ENCODE peak calls at places on chromosomes 2 and 18, in four cellular contexts. L, V, Q and U are unnamed samples. For H3K4me1, the result is how much of the 10 kb centered on the place peaks cover.

GRCh38 chr2:39625927-39626270 is 39.8 kb upstream of the TMEM178A start:
- DNase-seq in L (no peak), Q (no peak), V (no peak), U (no peak)

GRCh38 chr2:88265352-88265960 is 95.3 kb downstream of the THNSL2 start:
- DNase-seq in Q (peak), L (no peak), V (peak), U (peak)

GRCh38 chr2:20599861-20600461 is 50.9 kb downstream of the HS1BP3 start:
- DNase-seq in L (no peak), Q (peak), V (no peak), U (no peak)

GRCh38 chr2:128551435-128551834 is 232.8 kb upstream of the HS6ST1 start:
- DNase-seq in V (no peak), Q (no peak), L (no peak), U (no peak)

GRCh38 chr18:69402219-69402989 is 1.7 kb downstream of the DOK6 start:
- DNase-seq in Q (no peak), V (peak), L (no peak), U (no peak)

GRCh38 chr2:234451852-234452625 is 44.8 kb downstream of the ARL4C start:
- DNase-seq in Q (no peak), L (no peak), V (no peak), U (no peak)

GRCh38 chr2:59660262-59660661 is 893.2 kb downstream of the BCL11A start:
- DNase-seq in Q (no peak), V (no peak), L (no peak), U (no peak)

GRCh38 chr2:215921884-215922283 is 91.5 kb downstream of the MREG start:
- DNase-seq in L (no peak), V (no peak), Q (peak), U (peak)

GRCh38 chr2:8803658-8804379 is 33.6 kb downstream of the KIDINS220 start:
- DNase-seq in Q (peak), L (no peak), V (no peak), U (peak)

GRCh38 chr2:3377279-3377611 is 373 bp downstream of the EIPR1 start:
- DNase-seq in L (no peak), V (no peak), Q (no peak), U (no peak)

GRCh38 chr2:127563458-127564428 is 28.3 kb downstream of the MYO7B start:
- DNase-seq in L (no peak), Q (no peak), V (no peak), U (no peak)

GRCh38 chr2:133970641-133971040 is 283.2 kb upstream of the MGAT5 start:
- DNase-seq in V (no peak), L (no peak), Q (no peak), U (no peak)

DNA sequence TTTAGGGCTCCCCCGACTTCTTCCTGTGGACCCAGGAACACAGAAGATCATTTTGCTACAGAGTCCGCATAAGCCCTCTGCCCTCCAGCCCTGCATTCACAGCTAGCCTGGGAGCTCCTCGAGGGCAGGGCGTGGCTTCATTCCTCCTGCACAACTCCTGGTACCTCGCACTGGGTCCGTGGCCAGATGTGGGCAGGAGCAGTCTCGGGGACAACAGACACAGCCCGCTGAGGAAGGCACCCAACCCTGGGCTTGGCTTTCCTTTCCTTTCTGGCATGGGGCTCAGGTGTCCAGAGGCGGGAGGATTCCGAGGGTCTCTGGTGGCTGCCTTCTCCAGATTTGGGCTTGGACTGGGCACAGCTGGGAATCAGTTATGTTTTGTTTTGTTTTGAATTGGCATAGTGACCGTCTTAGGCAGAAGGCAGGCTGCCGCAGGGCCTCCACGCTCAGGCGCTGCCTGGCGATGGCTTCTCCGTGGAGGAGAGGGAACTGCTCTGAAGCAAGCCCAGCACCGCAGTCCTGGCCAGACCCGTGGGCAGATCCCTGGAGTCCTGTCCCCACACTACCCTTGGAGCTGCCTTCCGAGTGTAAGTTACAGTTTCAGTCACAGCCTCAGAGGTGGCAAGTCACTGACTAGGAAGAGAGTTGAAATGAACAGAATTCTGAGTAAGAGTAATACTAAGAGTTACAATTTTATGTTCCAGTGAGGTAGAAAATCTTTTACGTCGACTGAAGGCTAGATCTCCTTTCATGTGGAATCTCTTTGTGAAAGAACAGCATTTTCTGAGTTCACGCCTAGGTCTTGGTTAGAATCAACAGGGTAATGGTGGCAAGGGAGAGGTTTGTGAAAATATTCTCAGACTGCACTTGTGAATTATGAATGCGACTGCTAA is 47.9 kb downstream of the LDLRAD4 start:
- DNase-seq in V (no peak), Q (no peak), L (peak), U (no peak)
- H3K4me3 ChIP-seq in V (no peak), Q (no peak), L (no peak), U (no peak)

GRCh38 chr2:32356735-32357544 is at the start of gene BIRC6:
- DNase-seq in Q (peak), L (peak), V (peak), U (peak)

GRCh38 chr2:32360416-32360815 is 3.6 kb downstream of the BIRC6 start:
- DNase-seq in V (no peak), Q (no peak), L (no peak), U (no peak)

GRCh38 chr2:32363588-32363987 is 6.8 kb downstream of the BIRC6 start:
- DNase-seq in L (no peak), Q (no peak), V (no peak), U (no peak)

GRCh38 chr2:32355976-32356734 is 668 bp upstream of the BIRC6 start:
- DNase-seq in L (no peak), V (no peak), Q (no peak), U (no peak)

DNA sequence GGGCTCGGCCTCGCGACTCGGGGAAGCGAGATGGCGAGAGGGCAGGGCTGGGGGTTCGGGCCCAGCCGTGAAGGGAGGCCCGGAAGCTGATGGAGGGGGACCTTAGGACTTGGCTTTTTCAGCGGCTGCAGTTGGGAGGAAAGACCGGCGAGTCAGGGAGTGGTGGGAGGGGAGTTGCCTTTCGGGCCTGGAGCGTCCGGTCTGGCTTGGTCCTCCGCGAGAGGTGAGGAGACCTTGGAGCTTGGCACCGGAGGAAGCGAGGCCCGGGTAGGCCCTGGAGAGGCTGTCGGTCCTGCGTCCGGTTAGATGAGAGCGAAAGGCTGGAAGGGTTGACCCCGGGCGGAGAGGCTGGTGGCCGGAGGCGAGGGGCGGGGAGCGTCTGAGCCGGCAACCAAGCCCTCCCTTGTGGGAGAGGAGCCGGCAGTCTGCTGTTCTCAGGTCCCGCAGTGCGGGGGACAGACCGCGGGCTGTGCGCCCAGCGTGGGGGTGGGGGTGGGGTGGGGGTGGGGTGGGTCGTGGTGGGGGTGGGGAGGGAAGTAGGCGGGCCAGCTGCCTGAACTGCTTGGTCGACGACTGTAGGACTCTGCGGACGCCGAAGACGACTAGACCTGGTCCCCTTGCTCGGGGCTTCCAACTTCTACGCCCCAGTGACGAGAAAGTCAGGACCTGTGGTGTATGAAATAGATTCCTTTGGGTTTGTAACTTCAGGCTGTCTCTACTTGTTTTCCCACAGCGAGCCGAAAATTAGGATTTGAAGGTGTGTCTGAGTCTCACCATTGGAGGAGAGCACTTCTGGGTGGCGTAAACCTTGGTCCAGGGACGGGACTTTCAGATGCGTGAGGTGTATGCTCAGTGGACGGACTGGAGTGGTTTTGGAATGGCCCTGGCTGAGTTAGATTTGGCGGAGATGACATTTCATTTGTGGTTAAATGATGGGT is 991 bp downstream of the BIRC6 start:
- DNase-seq in V (peak), Q (peak), L (peak), U (peak)
- TF ChIP-seq POLR2A in V (no peak), Q (no peak), L (no peak), U (no peak)

GRCh38 chr18:75213610-75214009 is 3.0 kb downstream of the TSHZ1 start:
- DNase-seq in L (no peak), Q (no peak), V (no peak), U (no peak)
- H3K4me1 ChIP-seq in L (half or more), Q (under half), V (under half), U (under half)

GRCh38 chr2:237673130-237673921 is 45.9 kb downstream of the LRRFIP1 start:
- DNase-seq in V (peak), Q (no peak), L (peak), U (peak)

GRCh38 chr2:237672731-237673129 is 45.3 kb downstream of the LRRFIP1 start:
- DNase-seq in L (no peak), V (no peak), Q (no peak), U (no peak)

GRCh38 chr2:237675326-237675725 is 47.9 kb downstream of the LRRFIP1 start:
- DNase-seq in L (no peak), V (no peak), Q (no peak), U (no peak)

GRCh38 chr2:237671466-237672173 is 44.2 kb downstream of the LRRFIP1 start:
- DNase-seq in L (no peak), Q (no peak), V (no peak), U (no peak)

DNA sequence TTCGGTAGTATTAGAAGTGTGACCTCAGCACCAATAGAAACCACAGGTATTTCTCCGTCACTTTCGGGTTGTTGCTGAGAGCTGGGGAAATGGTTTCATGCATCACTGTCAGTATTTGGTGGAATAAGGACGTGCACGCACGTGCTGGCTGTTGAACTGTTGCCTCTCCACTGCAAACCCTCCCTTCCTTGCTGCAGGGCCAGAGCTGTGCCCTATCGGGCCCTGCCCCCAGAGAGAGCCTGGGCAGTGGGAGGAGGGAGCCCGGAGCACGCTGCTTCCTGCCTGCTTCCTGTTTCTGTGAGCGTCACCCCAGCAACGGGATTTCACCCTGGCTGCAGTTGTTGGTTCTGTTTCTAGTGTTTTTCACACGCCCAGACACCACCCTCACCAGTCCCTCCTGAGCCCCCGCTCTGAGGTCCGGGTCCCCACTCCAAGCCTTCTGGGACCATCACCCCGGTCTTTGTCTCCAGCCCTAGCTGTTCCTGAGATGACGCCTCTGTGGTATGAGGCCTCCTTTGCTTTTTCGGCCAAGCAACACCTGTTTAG is 47.4 kb downstream of the LRRFIP1 start:
- DNase-seq in V (peak), Q (peak), L (peak), U (peak)
- H3K4me3 ChIP-seq in V (no peak), Q (no peak), L (peak), U (peak)

GRCh38 chr18:13217971-13218375 is 587 bp upstream of the LDLRAD4 start:
- DNase-seq in V (peak), L (no peak), Q (peak), U (peak)

GRCh38 chr18:13216092-13216582 is 2.4 kb upstream of the LDLRAD4 start:
- DNase-seq in Q (peak), L (peak), V (peak), U (peak)

GRCh38 chr18:13218376-13219011 is at the start of gene LDLRAD4:
- DNase-seq in L (peak), Q (peak), V (peak), U (peak)

GRCh38 chr18:13216732-13217465 is 1.7 kb upstream of the LDLRAD4 start:
- DNase-seq in Q (peak), V (peak), L (peak), U (no peak)

DNA sequence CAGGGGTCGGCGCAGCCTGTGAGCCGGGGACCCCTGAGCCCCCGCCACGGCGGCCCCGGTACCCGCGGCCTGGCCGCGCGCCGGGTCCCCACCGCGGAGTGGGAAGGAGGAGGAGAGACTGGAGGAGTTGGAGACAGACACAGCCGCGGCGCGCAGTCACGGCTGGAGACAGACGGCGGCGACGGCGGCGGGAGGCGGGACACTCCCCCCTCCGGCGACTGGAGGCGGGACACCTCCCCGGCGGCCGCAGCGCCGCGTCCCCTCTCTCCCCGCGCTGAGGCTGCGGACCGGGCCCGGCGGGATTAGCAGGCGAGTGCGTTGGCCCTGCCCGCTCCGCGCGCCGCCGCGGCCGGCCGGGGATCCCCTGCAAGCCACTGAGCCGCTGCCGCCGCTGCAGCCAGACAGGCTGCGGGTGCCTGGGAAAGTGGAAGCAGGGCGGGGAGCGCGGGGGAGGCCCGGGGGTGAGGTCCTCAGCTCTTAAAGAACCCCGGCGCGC is 1.0 kb upstream of the LDLRAD4 start:
- DNase-seq in V (peak), Q (peak), L (peak), U (peak)
- TF ChIP-seq POLR2A in V (no peak), Q (no peak), L (no peak), U (peak)

GRCh38 chr2:5975406-5975805 is 283.2 kb downstream of the SOX11 start:
- DNase-seq in V (no peak), L (no peak), Q (no peak), U (no peak)

GRCh38 chr2:5977477-5977876 is 285.3 kb downstream of the SOX11 start:
- DNase-seq in V (no peak), L (no peak), Q (no peak), U (no peak)

GRCh38 chr2:5976626-5977025 is 284.4 kb downstream of the SOX11 start:
- DNase-seq in L (no peak), V (no peak), Q (no peak), U (no peak)

GRCh38 chr2:5978352-5978751 is 286.2 kb downstream of the SOX11 start:
- DNase-seq in Q (no peak), L (no peak), V (no peak), U (no peak)

DNA sequence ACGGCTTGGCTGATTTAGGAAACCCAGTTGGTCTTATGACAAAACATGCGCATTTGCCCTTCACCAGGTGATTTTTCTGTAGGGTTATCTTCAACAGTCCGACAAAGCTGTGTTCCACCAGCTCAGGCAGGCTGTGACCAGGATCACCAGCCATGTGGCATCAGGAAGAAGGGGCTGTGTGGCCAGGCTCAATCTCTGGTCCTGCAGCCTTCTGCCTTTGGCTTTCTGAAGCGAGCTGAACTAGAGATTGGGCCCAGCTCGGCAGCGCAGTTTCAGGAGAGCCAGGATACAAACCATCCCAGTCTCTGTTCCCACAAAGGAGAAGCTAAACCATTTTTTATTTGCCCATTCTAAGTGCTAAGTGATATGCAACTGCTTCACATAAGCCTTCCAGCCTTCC is 282.3 kb downstream of the SOX11 start:
- DNase-seq in L (no peak), Q (no peak), V (no peak), U (no peak)
- H3K4me1 ChIP-seq in L (under half), Q (under half), V (under half), U (under half)